ENCODE peak calls at places on chromosomes 16 and 17, in ten cellular contexts. G is OCI-LY7; Q is cardiac muscle cell; I is adrenal gland; A is CD8-positive, alpha-beta T cell; C is ovary; F is PC-9; L is neural progenitor cell; P is mucosa of descending colon; Z is body of pancreas. B is an unnamed sample.

GRCh38 chr16:70442344-70442743 is 3.4 kb upstream of the ST3GAL2 start:
- DNase-seq in L (no peak), C (no peak), I (no peak), A (no peak), G (no peak), Z (no peak), F (no peak), Q (no peak), P (no peak), B (no peak)

GRCh38 chr16:87392823-87393679 is 915 bp downstream of the MAP1LC3B start:
- DNase-seq in Z (peak; percentile 56), P (peak; percentile 74), I (peak; percentile 54), C (peak; percentile 66), G (peak; percentile 60), F (peak; percentile 42), Q (peak; percentile 65), A (peak; percentile 51), L (peak; percentile 68), B (no peak)

GRCh38 chr16:31202402-31203385 is at the start of gene PYCARD:
- DNase-seq in F (no peak), I (peak; percentile 38), P (peak; percentile 87), Q (peak; percentile 43), Z (peak; percentile 42), A (no peak), L (peak; percentile 49), C (peak; percentile 41), G (peak; percentile 37), B (no peak)

GRCh38 chr16:85950519-85950918 is 51.6 kb downstream of the IRF8 start:
- DNase-seq in I (no peak), G (no peak), Q (no peak), F (no peak), Z (no peak), C (no peak), L (no peak), P (no peak), A (no peak), B (no peak)

GRCh38 chr16:80804061-80804450 is 342 bp downstream of the CDYL2 start:
- DNase-seq in F (no peak), L (no peak), Q (peak; percentile 52), P (peak; percentile 69), G (peak; percentile 32), I (peak; percentile 53), Z (peak; percentile 66), A (peak; percentile 70), C (no peak), B (no peak)

GRCh38 chr17:38967290-38967738 is at the start of gene FBXO47:
- DNase-seq in Q (peak; percentile 64), Z (peak; percentile 96), C (peak; percentile 89), P (peak; percentile 89), F (peak; percentile 75), G (peak; percentile 93), L (peak; percentile 87), A (peak; percentile 93), I (peak; percentile 83), B (peak; percentile 58)

GRCh38 chr17:78529871-78530670 is 47.1 kb downstream of the DNAH17 start:
- DNase-seq in G (no peak), P (peak; percentile 73), A (no peak), L (no peak), I (no peak), Z (peak; percentile 77), F (no peak), C (no peak), Q (no peak), B (no peak)

GRCh38 chr17:41505836-41506767 is 690 bp upstream of the KRT13 start:
- DNase-seq in G (peak; percentile 28), A (no peak), C (no peak), Q (no peak), P (no peak), Z (no peak), I (no peak), F (peak; percentile 59), L (no peak), B (no peak)

GRCh38 chr17:35765731-35766488 is 5.2 kb downstream of the C17orf50 start:
- DNase-seq in I (no peak), Z (no peak), C (no peak), A (no peak), G (no peak), P (no peak), Q (no peak), F (no peak), L (peak; percentile 32), B (no peak)

GRCh38 chr17:35765086-35765710 is 4.5 kb downstream of the C17orf50 start:
- DNase-seq in P (no peak), A (no peak), Z (no peak), L (peak; percentile 48), Q (no peak), I (no peak), G (no peak), C (no peak), F (no peak), B (no peak)

GRCh38 chr17:35768796-35769195 is 8.1 kb downstream of the C17orf50 start:
- DNase-seq in Q (no peak), A (no peak), Z (no peak), L (no peak), I (no peak), C (no peak), G (no peak), F (no peak), P (no peak), B (no peak)

GRCh38 chr17:35766489-35766877 is 5.8 kb downstream of the C17orf50 start:
- DNase-seq in F (no peak), I (no peak), A (no peak), P (no peak), Q (no peak), C (no peak), G (no peak), L (no peak), Z (no peak), B (no peak)

DNA sequence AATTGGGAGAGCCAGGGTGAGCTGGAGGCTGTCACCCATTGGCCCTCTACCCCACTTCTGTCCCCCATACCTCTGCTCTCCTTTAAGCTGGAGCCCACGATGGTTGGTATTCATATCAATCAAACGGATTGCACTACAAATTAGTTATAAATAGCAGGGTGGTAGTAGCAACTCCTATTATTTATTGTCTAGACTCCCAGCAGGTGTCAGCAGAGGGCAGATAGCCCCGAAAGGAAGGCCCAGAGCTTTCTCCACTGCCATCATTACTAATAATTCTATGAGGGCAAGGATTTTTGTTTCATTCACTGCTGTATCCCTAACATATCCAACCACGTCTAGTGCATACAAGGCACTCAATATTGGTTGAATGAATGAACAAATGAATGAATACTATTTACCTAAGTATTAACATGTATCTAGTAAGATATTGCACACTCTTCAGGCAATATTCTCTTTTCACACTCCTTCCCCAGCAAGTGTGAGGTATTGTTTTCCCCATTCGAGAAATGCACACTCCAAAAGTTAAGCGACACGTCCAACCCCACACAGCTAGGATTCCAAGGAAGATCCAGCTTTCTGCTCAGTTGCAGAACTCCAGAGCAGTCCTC is 6.3 kb downstream of the C17orf50 start:
- DNase-seq in I (peak; percentile 55), C (no peak), Q (peak; percentile 60), G (peak; percentile 46), Z (peak; percentile 62), F (no peak), A (no peak), L (no peak), P (no peak), B (no peak)
- H3K36me3 ChIP-seq in I (no peaks in the 10 kb centered on the region), C (no peaks in the 10 kb centered on the region), Q (no peaks in the 10 kb centered on the region), G (no peaks in the 10 kb centered on the region), Z (no peaks in the 10 kb centered on the region), F (no peaks in the 10 kb centered on the region), A (no peaks in the 10 kb centered on the region), L (no peaks in the 10 kb centered on the region), P (no peaks in the 10 kb centered on the region), B (no peaks in the 10 kb centered on the region)

GRCh38 chr17:45240905-45241314 is 19.2 kb downstream of the FMNL1 start:
- DNase-seq in P (no peak), F (no peak), A (no peak), L (no peak), G (no peak), I (no peak), Q (no peak), Z (no peak), C (no peak), B (no peak)
- H3K4me3 ChIP-seq in P (no peak overlapping the region), F (no peak overlapping the region), A (no peak overlapping the region), L (peak overlapping the region; percentile 65), G (no peak overlapping the region), I (no peak overlapping the region), Q (peak overlapping the region; percentile 43), Z (no peak overlapping the region), C (no peak overlapping the region), B (no peak overlapping the region)

GRCh38 chr17:37568350-37569053 is 40.7 kb downstream of the SYNRG start:
- DNase-seq in C (no peak), G (no peak), I (no peak), Q (no peak), Z (no peak), A (no peak), L (no peak), F (no peak), P (no peak), B (no peak)

GRCh38 chr17:37567137-37567927 is 41.9 kb downstream of the SYNRG start:
- DNase-seq in L (no peak), P (no peak), G (no peak), A (no peak), C (no peak), Z (no peak), I (no peak), F (no peak), Q (no peak), B (no peak)

GRCh38 chr17:37574427-37574826 is 34.8 kb downstream of the SYNRG start:
- DNase-seq in L (no peak), P (no peak), Q (no peak), C (no peak), A (no peak), I (no peak), F (no peak), G (no peak), Z (no peak), B (no peak)

GRCh38 chr17:37570527-37571093 is 38.6 kb downstream of the SYNRG start:
- DNase-seq in Z (peak; percentile 63), C (no peak), P (peak; percentile 68), Q (peak; percentile 63), I (peak; percentile 85), A (peak; percentile 37), G (peak; percentile 57), L (peak; percentile 67), F (peak; percentile 69), B (no peak)

DNA sequence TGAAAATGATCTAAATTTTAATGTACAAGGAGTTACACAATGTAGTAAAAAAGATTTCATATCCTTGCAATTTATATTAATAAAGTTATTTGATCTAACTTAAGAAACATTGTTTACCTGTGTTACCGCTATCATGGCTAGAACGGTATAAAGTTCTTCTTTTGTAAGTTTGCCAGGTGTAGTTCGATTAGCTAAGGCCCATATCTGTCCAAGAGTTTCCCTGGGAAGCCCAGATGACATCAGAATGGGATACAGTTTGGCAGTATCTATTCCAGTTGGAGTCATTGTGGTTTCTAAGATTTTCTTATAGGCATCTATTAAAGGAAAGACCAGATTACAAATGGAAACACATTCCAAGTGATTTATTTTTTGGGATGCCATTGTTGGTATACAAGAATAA is 37.5 kb downstream of the SYNRG start:
- DNase-seq in A (no peak), P (no peak), C (no peak), F (no peak), Z (no peak), I (no peak), L (no peak), G (no peak), Q (no peak), B (no peak)
- H3K36me3 ChIP-seq in A (peaks cover 53% of the 10 kb centered on the region), P (peaks cover 6% of the 10 kb centered on the region), C (no peaks in the 10 kb centered on the region), F (peaks cover 35% of the 10 kb centered on the region), Z (peaks cover 5% of the 10 kb centered on the region), I (peaks cover 44% of the 10 kb centered on the region), L (peaks cover 36% of the 10 kb centered on the region), G (peaks cover 100% of the 10 kb centered on the region), Q (peaks cover 51% of the 10 kb centered on the region), B (peaks cover 2% of the 10 kb centered on the region)

DNA sequence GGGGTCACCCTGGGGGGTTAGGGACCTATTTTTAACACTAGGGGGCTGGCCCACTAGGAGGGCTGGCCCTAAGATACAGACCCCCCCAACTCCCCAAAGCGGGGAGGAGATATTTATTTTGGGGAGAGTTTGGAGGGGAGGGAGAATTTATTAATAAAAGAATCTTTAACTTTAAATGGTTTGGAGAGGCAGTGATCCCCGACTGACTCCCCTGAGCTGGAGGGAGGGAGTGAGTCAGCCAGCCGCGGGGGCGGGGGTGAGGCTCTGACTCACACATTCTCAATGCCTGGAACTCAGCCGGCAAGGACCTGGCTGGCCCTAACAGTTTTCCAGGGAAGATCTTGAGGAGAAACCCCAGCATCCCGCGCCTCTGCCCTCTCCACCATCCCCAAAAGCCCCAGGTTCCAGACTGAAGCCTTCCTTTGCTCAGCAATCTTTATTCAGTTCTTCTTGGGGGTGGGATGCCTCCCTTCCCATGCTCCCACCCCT is 1.5 kb downstream of the HCFC1R1 start:
- DNase-seq in Q (peak; percentile 76), Z (peak; percentile 91), F (peak; percentile 89), I (peak; percentile 94), L (peak; percentile 81), G (no peak), A (peak; percentile 84), C (peak; percentile 90), P (peak; percentile 85), B (peak; percentile 75)
- H3K4me3 ChIP-seq in Q (peak overlapping the region; percentile 74), Z (peak overlapping the region; percentile 97), F (peak overlapping the region; percentile 76), I (no peak overlapping the region), L (peak overlapping the region; percentile 75), G (no peak overlapping the region), A (no peak overlapping the region), C (no peak overlapping the region), P (no peak overlapping the region), B (peak overlapping the region; percentile 97)